ENCODE peak calls at places on chromosomes 4 and X, in six cellular contexts. V is endothelial cell of umbilical vein, G is breast epithelium, B is GM12892, I is prostate gland, L is transverse colon. X is an unnamed sample.

GRCh38 chr4:99934891-99935290 is 11.5 kb downstream of the DNAJB14 start:
- DNase-seq in G (no peak), V (peak; percentile 14), B (no peak), L (no peak), I (no peak), X (no peak)

GRCh38 chr4:77618383-77619241 is 13.0 kb downstream of the CXCL13 start:
- DNase-seq in V (peak; percentile 75), G (peak; percentile 63), L (peak; percentile 76), B (peak; percentile 37), I (peak; percentile 87), X (peak; percentile 42)

GRCh38 chrX:53133400-53133799 is 39.5 kb downstream of the KANTR start:
- DNase-seq in V (no peak), L (no peak), B (no peak), G (no peak), I (peak; percentile 4), X (no peak)

GRCh38 chr4:77582151-77582550 is 23.5 kb upstream of the CXCL13 start:
- DNase-seq in G (no peak), V (no peak), B (no peak), L (no peak), I (no peak), X (no peak)

GRCh38 chr4:99986792-99987191 is 36.7 kb upstream of the H2AZ1 start:
- DNase-seq in I (no peak), V (no peak), B (no peak), G (no peak), L (no peak), X (no peak)

GRCh38 chr4:49000806-49001205 is 14.7 kb downstream of the CWH43 start:
- DNase-seq in B (no peak), L (no peak), I (no peak), G (no peak), V (no peak), X (no peak)

GRCh38 chrX:130543603-130544002 is 141.8 kb downstream of the RBMX2 start:
- DNase-seq in I (no peak), B (no peak), G (no peak), V (no peak), L (no peak), X (no peak)

GRCh38 chrX:40943093-40943641 is 142.1 kb upstream of the USP9X start:
- DNase-seq in G (no peak), B (no peak), I (no peak), L (no peak), V (no peak), X (no peak)

GRCh38 chrX:41722816-41723215 is 1.2 kb upstream of the GPR82 start:
- DNase-seq in V (no peak), I (no peak), B (no peak), G (no peak), L (no peak), X (no peak)

GRCh38 chr4:124890522-124890921 is 178.0 kb upstream of the ANKRD50 start:
- DNase-seq in G (no peak), V (no peak), B (no peak), I (no peak), L (no peak), X (no peak)

GRCh38 chr4:165493359-165493758 is 114.6 kb downstream of the CPE start:
- DNase-seq in L (peak; percentile 70), G (peak; percentile 55), B (peak; percentile 7), I (peak; percentile 54), V (peak; percentile 64), X (peak; percentile 10)

GRCh38 chrX:43688586-43688985 is 32.5 kb downstream of the MAOA start:
- DNase-seq in I (no peak), B (no peak), G (no peak), V (no peak), L (no peak), X (no peak)

GRCh38 chr4:158169516-158169915 is 3.3 kb downstream of the GASK1B start:
- DNase-seq in L (no peak), V (peak; percentile 52), B (no peak), I (no peak), G (no peak), X (no peak)

GRCh38 chr4:64781737-64782326 is 372.6 kb upstream of the TECRL start:
- DNase-seq in G (no peak), L (no peak), I (no peak), B (no peak), V (peak; percentile 71), X (no peak)

GRCh38 chrX:38939067-38939466 is 137.8 kb downstream of the MID1IP1 start:
- DNase-seq in V (no peak), G (no peak), L (no peak), B (no peak), I (no peak), X (no peak)

GRCh38 chr4:53014368-53014767 is 152.3 kb downstream of the RASL11B start:
- DNase-seq in I (no peak), B (no peak), G (no peak), V (no peak), L (no peak), X (no peak)

GRCh38 chr4:55386073-55386472 is 9.7 kb upstream of the TMEM165 start:
- DNase-seq in B (no peak), V (peak; percentile 21), L (no peak), I (no peak), G (no peak), X (no peak)

GRCh38 chrX:18424482-18425198 is 768 bp upstream of the CDKL5 start:
- DNase-seq in G (no peak), I (no peak), V (peak; percentile 41), B (no peak), L (peak; percentile 19), X (no peak)

GRCh38 chrX:13068651-13069050 is 24.2 kb upstream of the FAM9C start:
- DNase-seq in B (no peak), V (no peak), I (no peak), L (no peak), G (no peak), X (no peak)

GRCh38 chr4:27178066-27178465 is 317.4 kb downstream of the STIM2 start:
- DNase-seq in B (no peak), L (no peak), I (no peak), V (no peak), G (no peak), X (no peak)

GRCh38 chr4:26782830-26783202 is 77.8 kb upstream of the STIM2 start:
- DNase-seq in G (no peak), B (no peak), V (peak; percentile 15), L (no peak), I (no peak), X (no peak)

DNA sequence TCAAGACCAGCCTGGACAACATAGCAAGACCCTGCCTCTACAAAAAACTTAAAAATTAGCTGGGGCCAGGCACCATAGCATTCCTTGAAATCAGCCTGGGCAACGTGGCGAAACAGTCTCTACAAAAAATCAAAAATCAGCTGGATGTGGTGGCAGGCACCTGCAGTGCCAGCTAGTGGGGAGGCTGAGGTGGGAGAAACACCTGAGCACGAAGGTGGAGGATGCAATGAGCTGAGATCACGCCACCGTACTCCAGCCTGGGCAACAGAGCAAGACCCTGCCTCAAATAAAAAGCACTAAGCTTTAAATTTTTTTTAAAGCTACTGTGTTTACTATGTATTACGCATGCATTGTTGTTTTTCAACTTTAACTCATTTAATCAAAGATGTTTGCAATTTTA is 3.2 kb downstream of the RPL9 start:
- DNase-seq in V (no peak), I (no peak), G (no peak), L (no peak), B (no peak), X (no peak)
- TF ChIP-seq POLR2A in V (no peak), I (no peak), G (no peak), L (no peak), B (no peak), X (no peak)

GRCh38 chr4:184193556-184194525 is 23.8 kb downstream of the ENPP6 start:
- DNase-seq in L (no peak), B (no peak), G (no peak), V (no peak), I (no peak), X (no peak)
- TF ChIP-seq POLR2AphosphoS5 in L (no peak), B (no peak), G (no peak), V (no peak), I (no peak), X (no peak)

GRCh38 chrX:123859828-123860505 is at the start of gene XIAP:
- DNase-seq in B (peak; percentile 69), I (peak; percentile 61), V (peak; percentile 85), L (peak; percentile 86), G (peak; percentile 76), X (peak; percentile 69)

GRCh38 chrX:123860983-123861382 is 1.1 kb downstream of the XIAP start:
- DNase-seq in G (no peak), V (peak; percentile 40), I (peak; percentile 4), L (no peak), B (no peak), X (no peak)

GRCh38 chrX:123859409-123859827 is 435 bp upstream of the XIAP start:
- DNase-seq in B (no peak), V (no peak), G (no peak), L (peak; percentile 79), I (peak; percentile 64), X (no peak)

GRCh38 chrX:123860506-123860840 is 620 bp downstream of the XIAP start:
- DNase-seq in I (peak; percentile 8), B (no peak), L (peak; percentile 62), G (no peak), V (peak; percentile 63), X (no peak)
- TF ChIP-seq POLR2A in I (no peak), B (no peak), L (peak; percentile 50), G (peak; percentile 11), V (no peak), X (no peak)

DNA sequence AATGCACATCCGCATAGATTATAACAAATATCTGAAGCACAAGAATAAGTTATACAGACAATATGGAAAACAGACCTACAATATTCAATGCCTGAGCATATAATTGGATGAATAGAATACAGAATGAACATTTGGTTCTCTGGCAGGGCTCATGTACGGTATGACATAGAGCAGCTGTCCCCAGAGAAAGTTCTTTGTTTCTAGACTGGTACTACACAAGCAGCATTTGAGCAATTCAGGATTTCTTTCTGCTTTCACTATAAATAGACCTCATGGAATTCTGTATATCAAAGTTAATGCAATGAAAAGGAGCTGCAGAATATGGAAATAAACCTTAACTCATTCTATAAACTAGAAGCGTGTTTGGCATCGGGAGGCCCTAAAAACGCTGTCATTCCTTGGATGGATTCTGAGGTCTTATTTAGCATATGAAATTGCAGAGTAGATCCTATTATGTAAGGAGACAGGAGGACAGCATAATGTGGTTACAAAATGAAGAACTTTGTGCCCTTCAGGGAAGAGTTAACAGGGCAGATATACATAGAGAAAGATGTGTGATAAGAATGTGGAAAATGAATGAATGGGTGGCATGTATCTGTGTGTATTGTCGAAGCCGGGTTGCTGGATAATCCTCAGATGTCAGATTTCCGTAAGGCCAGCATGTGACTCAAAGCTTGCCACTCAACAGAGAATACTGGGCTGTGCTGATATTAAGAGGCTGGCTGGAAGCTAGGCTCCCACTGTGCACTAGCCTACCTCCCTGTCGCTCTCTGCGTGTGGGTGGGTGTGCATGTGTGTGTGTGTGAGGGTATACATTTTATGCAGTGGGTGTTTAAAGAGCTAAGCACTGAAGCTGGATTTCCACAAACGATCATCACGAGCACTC is 103.3 kb upstream of the SLC4A4 start:
- DNase-seq in B (no peak), I (no peak), V (no peak), L (no peak), G (no peak), X (no peak)
- TF ChIP-seq POLR2AphosphoS5 in B (no peak), I (no peak), V (no peak), L (no peak), G (no peak), X (no peak)

X was measured in GM12891.